ENCODE peak calls at places on chromosomes 13 and 19, in four cellular contexts. U is GM12878, S is K562, H is HepG2. I is an unnamed sample.

GRCh38 chr19:45558399-45558878 is 26.2 kb downstream of the OPA3 start:
- DNase-seq in U (no peak), S (peak), H (peak), I (peak)

GRCh38 chr13:106104281-106104901 is 431.1 kb downstream of the EFNB2 start:
- DNase-seq in U (no peak), S (no peak), H (no peak), I (no peak)

GRCh38 chr19:10762656-10763055 is 44.8 kb downstream of the DNM2 start:
- DNase-seq in U (no peak), S (no peak), H (no peak), I (no peak)

GRCh38 chr19:16001481-16002312 is 52.9 kb downstream of the OR10H4 start:
- DNase-seq in U (peak), S (no peak), H (peak), I (no peak)

GRCh38 chr19:47106819-47107200 is 6.8 kb downstream of the ZC3H4 start:
- DNase-seq in U (no peak), S (peak), H (no peak), I (no peak)

GRCh38 chr13:112905990-112906641 is 62.9 kb upstream of the MCF2L start:
- DNase-seq in U (no peak), S (no peak), H (peak), I (peak)

GRCh38 chr13:60112771-60113170 is 51.0 kb downstream of the DIAPH3 start:
- DNase-seq in U (no peak), S (no peak), H (no peak), I (no peak)

GRCh38 chr19:12800873-12801465 is 631 bp downstream of the PRDX2 start:
- DNase-seq in U (no peak), S (peak), H (peak), I (peak)

GRCh38 chr19:55041627-55042343 is 3.7 kb upstream of the GP6 start:
- DNase-seq in U (no peak), S (peak), H (no peak), I (no peak)

GRCh38 chr13:24199016-24199415 is 38.5 kb downstream of the SPATA13 start:
- DNase-seq in U (no peak), S (no peak), H (no peak), I (no peak)

GRCh38 chr13:73169971-73170370 is 111.2 kb downstream of the KLF5 start:
- DNase-seq in U (no peak), S (no peak), H (no peak), I (no peak)

GRCh38 chr19:17832443-17833208 is 11.3 kb upstream of the INSL3 start:
- DNase-seq in U (no peak), S (no peak), H (no peak), I (no peak)

GRCh38 chr19:12034610-12035009 is 869 bp downstream of the ZNF433 start:
- DNase-seq in U (no peak), S (no peak), H (no peak), I (no peak)

GRCh38 chr13:109840201-109840892 is 54.0 kb upstream of the IRS2 start:
- DNase-seq in U (no peak), S (no peak), H (no peak), I (no peak)

GRCh38 chr19:16739546-16739945 is 19.9 kb downstream of the NWD1 start:
- DNase-seq in U (no peak), S (no peak), H (no peak), I (peak)

GRCh38 chr13:73767191-73767741 is 366.9 kb downstream of the KLF12 start:
- DNase-seq in U (no peak), S (no peak), H (peak), I (peak)

GRCh38 chr13:94263038-94263437 is 216.4 kb downstream of the DCT start:
- DNase-seq in U (no peak), S (no peak), H (peak), I (no peak)

GRCh38 chr13:36344173-36344572 is 2.0 kb downstream of the SPART start:
- DNase-seq in U (no peak), S (peak), H (no peak), I (no peak)

GRCh38 chr13:50191004-50191403 is 175.8 kb downstream of the KCNRG start:
- DNase-seq in U (no peak), S (no peak), H (no peak), I (no peak)

GRCh38 chr13:35856721-35857346 is 274.3 kb downstream of the DCLK1 start:
- DNase-seq in U (no peak), S (no peak), H (no peak), I (no peak)

GRCh38 chr13:101449971-101450748 is 2.3 kb upstream of the ITGBL1 start:
- DNase-seq in U (no peak), S (no peak), H (no peak), I (no peak)

GRCh38 chr19:32817913-32818476 is 51.6 kb downstream of the SLC7A9 start:
- DNase-seq in U (no peak), S (no peak), H (no peak), I (no peak)

GRCh38 chr19:44142014-44142523 is 715 bp downstream of the ZNF234 start:
- DNase-seq in U (no peak), S (peak), H (peak), I (no peak)

GRCh38 chr13:50529154-50529882 is 314.2 kb downstream of the DLEU7 start:
- DNase-seq in U (no peak), S (peak), H (no peak), I (peak)

GRCh38 chr13:97125051-97125809 is 96.9 kb upstream of the MBNL2 start:
- DNase-seq in U (peak), S (peak), H (peak), I (peak)

GRCh38 chr13:109881961-109882558 is 95.7 kb upstream of the IRS2 start:
- DNase-seq in U (no peak), S (no peak), H (no peak), I (no peak)

GRCh38 chr19:40277356-40277755 is 7.8 kb downstream of the AKT2 start:
- DNase-seq in U (no peak), S (no peak), H (no peak), I (no peak)

GRCh38 chr19:37991176-37991835 is 84.3 kb downstream of the SIPA1L3 start:
- DNase-seq in U (no peak), S (no peak), H (no peak), I (no peak)

GRCh38 chr13:89454736-89455135 is 1783.6 kb downstream of the SLITRK5 start:
- DNase-seq in U (no peak), S (no peak), H (no peak), I (no peak)

GRCh38 chr19:43782689-43783231 is 2.0 kb upstream of the KCNN4 start:
- DNase-seq in U (no peak), S (peak), H (no peak), I (no peak)

GRCh38 chr19:2355168-2356035 is 4.7 kb upstream of the TMPRSS9 start:
- DNase-seq in U (no peak), S (no peak), H (no peak), I (no peak)

GRCh38 chr19:54388001-54388802 is 23.5 kb upstream of the LAIR1 start:
- DNase-seq in U (no peak), S (no peak), H (no peak), I (peak)

DNA sequence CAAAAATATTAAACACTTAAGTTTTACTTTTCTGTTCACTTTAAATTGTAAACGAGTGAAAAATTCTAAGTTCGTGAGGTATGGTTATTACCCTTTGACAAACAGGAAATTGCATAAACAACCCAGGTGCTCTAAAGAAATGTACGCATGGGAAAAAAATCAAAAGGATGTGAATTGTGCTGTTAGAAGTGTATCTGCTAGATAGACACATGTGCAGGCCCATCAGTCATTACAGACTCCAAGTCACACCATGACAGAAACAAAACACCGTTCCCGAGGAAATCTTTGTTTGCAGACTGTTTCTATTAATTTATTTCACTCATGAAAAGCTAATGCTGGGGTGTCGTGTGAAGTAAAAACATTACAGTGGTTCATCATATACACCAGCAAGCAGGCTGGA is 17.0 kb upstream of the DOCK9 start:
- DNase-seq in U (no peak), S (no peak), H (no peak), I (no peak)
- TF ChIP-seq NR2C2 in U (no peak), S (no peak), H (no peak), I (no peak)

DNA sequence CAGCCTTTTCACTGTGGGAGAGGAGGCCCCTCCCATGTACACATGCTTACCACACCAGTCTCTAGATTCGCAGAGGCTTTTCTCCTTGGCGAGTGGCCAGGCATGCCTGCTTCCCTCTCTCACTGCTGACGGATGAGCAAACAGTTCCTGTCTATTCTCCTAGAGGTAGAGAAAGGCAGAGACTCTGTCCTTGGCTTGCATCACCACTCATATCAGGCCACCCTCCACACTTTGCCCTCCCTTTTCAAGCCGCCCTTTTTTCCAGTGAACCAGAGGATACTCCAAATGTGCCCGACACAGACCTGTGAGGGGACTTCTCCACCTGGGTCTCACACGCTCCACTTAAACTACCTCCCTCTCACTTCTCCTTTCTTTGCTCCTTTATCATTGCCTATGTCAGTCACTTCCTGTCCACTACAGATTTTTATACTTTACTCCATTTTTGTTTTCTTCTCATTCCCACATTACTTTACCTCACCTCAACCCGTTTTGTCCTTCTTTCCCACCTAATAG is 284.6 kb downstream of the DNAJC15 start:
- DNase-seq in U (peak), S (peak), H (peak), I (no peak)
- TF ChIP-seq NR2C2 in U (no peak), S (no peak), H (no peak), I (no peak)

GRCh38 chr19:22426901-22427300 is 4.8 kb upstream of the ZNF98 start:
- DNase-seq in U (no peak), S (no peak), H (no peak), I (no peak)
- TF ChIP-seq NR2C2 in U (no peak), S (no peak), H (no peak), I (no peak)

DNA sequence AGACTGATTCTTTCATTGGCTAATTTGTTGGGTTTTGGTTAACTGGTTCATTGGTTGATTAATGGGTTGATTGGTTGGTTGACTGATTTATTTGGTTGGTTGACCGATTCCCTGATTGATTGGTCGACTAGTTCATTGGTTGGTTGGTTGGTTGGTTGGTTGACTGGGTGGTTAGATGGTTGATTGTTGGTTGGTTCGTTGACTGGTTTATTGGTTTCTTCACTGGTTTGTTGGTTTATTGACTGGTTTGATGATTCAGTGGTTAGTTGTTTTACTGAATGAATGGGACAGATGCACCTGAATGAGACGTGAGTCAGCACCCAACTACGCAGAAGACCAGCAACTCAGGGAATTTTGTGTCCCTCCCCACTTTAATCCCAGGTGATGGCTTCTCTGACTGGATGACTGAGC is 2.7 kb upstream of the NUP62 start:
- DNase-seq in U (no peak), S (no peak), H (no peak), I (no peak)
- TF ChIP-seq NR2C2 in U (no peak), S (no peak), H (no peak), I (no peak)